ENCODE peak calls at places on chromosome 15, in eight cellular contexts. P is HCT116, H is GM13976, Z is dorsolateral prefrontal cortex, N is stomach, G is K562, K is bronchial epithelial cell, V is neural crest cell. D is an unnamed sample.

GRCh38 chr15:90221251-90221900 is 12.4 kb downstream of the CIB1 start:
- DNase-seq in P (no peak), H (peak; percentile 82), Z (peak; percentile 84), N (peak; percentile 81), G (peak; percentile 67), K (no peak), V (peak; percentile 32), D (peak; percentile 80)

GRCh38 chr15:67146875-67147381 is 81.5 kb downstream of the SMAD3 start:
- DNase-seq in P (no peak), H (no peak), Z (no peak), N (no peak), G (peak; percentile 11), K (peak; percentile 98), V (no peak), D (peak; percentile 82)

GRCh38 chr15:58732620-58733363 is 16.7 kb downstream of the ADAM10 start:
- DNase-seq in P (no peak), H (no peak), Z (no peak), N (no peak), G (no peak), K (no peak), V (no peak), D (no peak)

GRCh38 chr15:84955089-84955848 is 26.4 kb upstream of the PDE8A start:
- DNase-seq in P (peak; percentile 67), H (peak; percentile 57), Z (peak; percentile 78), N (peak; percentile 77), G (peak; percentile 87), K (peak; percentile 54), V (peak; percentile 39), D (peak; percentile 78)

GRCh38 chr15:43878466-43878865 is 51.7 kb downstream of the WDR76 start:
- DNase-seq in P (no peak), H (no peak), Z (no peak), N (no peak), G (no peak), K (no peak), V (no peak), D (no peak)

GRCh38 chr15:61169904-61170695 is 59.0 kb downstream of the RORA start:
- DNase-seq in P (no peak), H (no peak), Z (no peak), N (no peak), G (no peak), K (no peak), V (no peak), D (no peak)

GRCh38 chr15:43550527-43551363 is 33.3 kb downstream of the MAP1A start:
- DNase-seq in P (no peak), H (no peak), Z (no peak), N (no peak), G (no peak), K (peak; percentile 2), V (no peak), D (no peak)

GRCh38 chr15:57705746-57706404 is 639 bp upstream of the POLR2M start:
- DNase-seq in P (no peak), H (no peak), Z (no peak), N (no peak), G (no peak), K (no peak), V (no peak), D (no peak)

GRCh38 chr15:45429974-45430792 is 51.8 kb upstream of the GATM start:
- DNase-seq in P (no peak), H (peak; percentile 93), Z (peak; percentile 61), N (peak; percentile 86), G (peak; percentile 66), K (no peak), V (peak; percentile 73), D (peak; percentile 93)

GRCh38 chr15:92801774-92802464 is 98.2 kb upstream of the CHD2 start:
- DNase-seq in P (peak; percentile 71), H (no peak), Z (no peak), N (no peak), G (peak; percentile 77), K (peak; percentile 88), V (no peak), D (peak; percentile 35)

GRCh38 chr15:84590406-84590805 is 10.4 kb upstream of the ZSCAN2 start:
- DNase-seq in P (no peak), H (no peak), Z (no peak), N (no peak), G (no peak), K (no peak), V (no peak), D (no peak)

GRCh38 chr15:91965501-91966180 is 112.1 kb downstream of the SLCO3A1 start:
- DNase-seq in P (peak; percentile 27), H (no peak), Z (no peak), N (no peak), G (no peak), K (peak; percentile 93), V (no peak), D (no peak)

GRCh38 chr15:56749982-56750381 is 16.7 kb upstream of the ZNF280D start:
- DNase-seq in P (no peak), H (no peak), Z (no peak), N (no peak), G (no peak), K (no peak), V (no peak), D (no peak)

GRCh38 chr15:70376929-70377691 is 279.4 kb upstream of the TLE3 start:
- DNase-seq in P (no peak), H (no peak), Z (peak; percentile 72), N (peak; percentile 53), G (peak; percentile 20), K (peak; percentile 64), V (no peak), D (peak; percentile 3)

GRCh38 chr15:29820802-29821160 is 1.5 kb downstream of the TJP1 start:
- DNase-seq in P (no peak), H (no peak), Z (no peak), N (no peak), G (no peak), K (no peak), V (no peak), D (no peak)

GRCh38 chr15:63531586-63531985 is 27.2 kb downstream of the USP3 start:
- DNase-seq in P (no peak), H (no peak), Z (no peak), N (no peak), G (peak; percentile 42), K (no peak), V (no peak), D (no peak)
- TF ChIP-seq CTCF in P (peak; percentile 39), H (no peak), Z (no peak), N (no peak), G (peak; percentile 57), K (peak; percentile 3), V (peak; percentile 46), D (no peak)

GRCh38 chr15:75782926-75783325 is 60.3 kb upstream of the UBE2Q2 start:
- DNase-seq in P (no peak), H (no peak), Z (peak; percentile 11), N (no peak), G (no peak), K (no peak), V (no peak), D (no peak)

GRCh38 chr15:75791337-75791713 is 51.9 kb upstream of the UBE2Q2 start:
- DNase-seq in P (no peak), H (no peak), Z (no peak), N (no peak), G (no peak), K (no peak), V (no peak), D (no peak)

GRCh38 chr15:75790631-75791336 is 52.5 kb upstream of the UBE2Q2 start:
- DNase-seq in P (no peak), H (no peak), Z (no peak), N (no peak), G (no peak), K (no peak), V (no peak), D (no peak)

GRCh38 chr15:75786564-75786925 is 56.7 kb upstream of the UBE2Q2 start:
- DNase-seq in P (no peak), H (no peak), Z (peak; percentile 31), N (no peak), G (no peak), K (no peak), V (no peak), D (no peak)

GRCh38 chr15:75785771-75786563 is 57.3 kb upstream of the UBE2Q2 start:
- DNase-seq in P (no peak), H (no peak), Z (peak; percentile 20), N (no peak), G (peak; percentile 59), K (no peak), V (peak; percentile 50), D (no peak)
- TF ChIP-seq CTCF in P (no peak), H (no peak), Z (no peak), N (no peak), G (peak; percentile 72), K (no peak), V (peak; percentile 36), D (no peak)

DNA sequence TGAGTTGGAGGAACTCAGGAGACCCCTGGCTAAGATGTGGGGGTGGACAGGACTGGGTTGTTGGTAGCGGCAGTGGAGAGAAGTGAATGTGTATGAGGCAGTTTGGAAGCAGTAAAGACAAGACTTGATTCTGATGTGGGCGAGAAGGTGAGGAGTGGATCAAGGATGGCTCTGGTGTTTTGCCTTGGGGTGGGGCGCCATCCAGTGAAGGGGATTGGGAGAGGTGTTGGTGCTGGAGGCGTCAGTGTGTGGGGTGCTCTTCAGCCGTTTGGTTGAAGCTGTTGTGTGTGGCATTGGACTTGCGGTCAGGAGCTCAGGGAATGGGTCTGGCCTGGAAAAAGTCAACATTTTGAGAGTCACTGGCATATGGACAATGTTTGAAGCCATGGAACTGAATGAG is 13.3 kb downstream of the FAN1 start:
- DNase-seq in P (no peak), H (no peak), Z (no peak), N (no peak), G (peak; percentile 5), K (no peak), V (no peak), D (no peak)
- TF ChIP-seq CTCF in P (no peak), H (no peak), Z (no peak), N (no peak), G (peak; percentile 14), K (no peak), V (no peak), D (no peak)

GRCh38 chr15:41698779-41699178 is 38.6 kb downstream of the MGA start:
- DNase-seq in P (no peak), H (no peak), Z (no peak), N (no peak), G (no peak), K (no peak), V (no peak), D (no peak)

GRCh38 chr15:41692049-41692448 is 31.8 kb downstream of the MGA start:
- DNase-seq in P (no peak), H (no peak), Z (no peak), N (no peak), G (no peak), K (no peak), V (no peak), D (no peak)

GRCh38 chr15:41691471-41691870 is 31.3 kb downstream of the MGA start:
- DNase-seq in P (no peak), H (no peak), Z (no peak), N (no peak), G (no peak), K (peak; percentile 9), V (no peak), D (no peak)

GRCh38 chr15:41693757-41694156 is 33.6 kb downstream of the MGA start:
- DNase-seq in P (no peak), H (no peak), Z (no peak), N (no peak), G (no peak), K (no peak), V (no peak), D (no peak)

GRCh38 chr15:41695750-41696436 is 35.7 kb downstream of the MGA start:
- DNase-seq in P (peak; percentile 24), H (peak; percentile 82), Z (no peak), N (no peak), G (peak; percentile 55), K (peak; percentile 17), V (no peak), D (peak; percentile 18)
- TF ChIP-seq CTCF in P (peak; percentile 51), H (peak; percentile 46), Z (peak; percentile 17), N (no peak), G (peak; percentile 65), K (no peak), V (peak; percentile 37), D (no peak)

GRCh38 chr15:49875392-49875791 is 243.6 kb downstream of the ATP8B4 start:
- DNase-seq in P (no peak), H (no peak), Z (no peak), N (no peak), G (peak; percentile 5), K (no peak), V (no peak), D (no peak)
- TF ChIP-seq CTCF in P (peak; percentile 47), H (no peak), Z (no peak), N (no peak), G (no peak), K (peak; percentile 28), V (peak; percentile 39), D (no peak)